ENCODE peak calls at places on chromosomes 2 and 18, in four cellular contexts. One of them, this sample, is unnamed. For H3K27me3, the result is how much of the 10 kb centered on the place peaks cover.

GRCh38 chr2:69493268-69493667 is 56.0 kb upstream of the NFU1 start:
- DNase-seq in right lobe of liver: no peak
- DNase-seq in Peyer's patch: peak
- DNase-seq in tibial artery: no peak
- DNase-seq in this sample: no peak

GRCh38 chr2:81987370-81987769 is 1682.8 kb upstream of the LRRTM1 start:
- DNase-seq in right lobe of liver: no peak
- DNase-seq in Peyer's patch: no peak
- DNase-seq in tibial artery: no peak
- DNase-seq in this sample: no peak

GRCh38 chr2:176139170-176139611 is 9.7 kb downstream of the HOXD8 start:
- DNase-seq in right lobe of liver: no peak
- DNase-seq in Peyer's patch: peak
- DNase-seq in tibial artery: no peak
- DNase-seq in this sample: peak

GRCh38 chr2:159895258-159896209 is 97.5 kb upstream of the CD302 start:
- DNase-seq in right lobe of liver: no peak
- DNase-seq in Peyer's patch: no peak
- DNase-seq in tibial artery: no peak
- DNase-seq in this sample: no peak

GRCh38 chr2:178397002-178397605 is 53.9 kb downstream of the PRKRA start:
- DNase-seq in right lobe of liver: no peak
- DNase-seq in Peyer's patch: no peak
- DNase-seq in tibial artery: no peak
- DNase-seq in this sample: no peak

GRCh38 chr2:54676656-54677055 is 46.8 kb upstream of the EML6 start:
- DNase-seq in right lobe of liver: no peak
- DNase-seq in Peyer's patch: no peak
- DNase-seq in tibial artery: no peak
- DNase-seq in this sample: no peak

GRCh38 chr18:76553715-76554603 is 58.9 kb upstream of the ZNF516 start:
- DNase-seq in right lobe of liver: no peak
- DNase-seq in Peyer's patch: no peak
- DNase-seq in tibial artery: no peak
- DNase-seq in this sample: no peak

GRCh38 chr18:274313-274712 is 6.5 kb upstream of the THOC1 start:
- DNase-seq in right lobe of liver: no peak
- DNase-seq in Peyer's patch: no peak
- DNase-seq in tibial artery: no peak
- DNase-seq in this sample: no peak

GRCh38 chr2:41922177-41922576 is 125.6 kb upstream of the PKDCC start:
- DNase-seq in right lobe of liver: no peak
- DNase-seq in Peyer's patch: no peak
- DNase-seq in tibial artery: no peak
- DNase-seq in this sample: no peak

GRCh38 chr2:5111581-5111980 is 580.6 kb upstream of the SOX11 start:
- DNase-seq in right lobe of liver: no peak
- DNase-seq in Peyer's patch: no peak
- DNase-seq in tibial artery: no peak
- DNase-seq in this sample: no peak

GRCh38 chr2:858646-859045 is 92.0 kb upstream of the SNTG2 start:
- DNase-seq in right lobe of liver: no peak
- DNase-seq in Peyer's patch: no peak
- DNase-seq in tibial artery: no peak
- DNase-seq in this sample: no peak

GRCh38 chr2:160075171-160075570 is 12.8 kb upstream of the PLA2R1 start:
- DNase-seq in right lobe of liver: no peak
- DNase-seq in Peyer's patch: no peak
- DNase-seq in tibial artery: peak
- DNase-seq in this sample: no peak

GRCh38 chr18:43422483-43422882 is 145.2 kb upstream of the SYT4 start:
- DNase-seq in right lobe of liver: no peak
- DNase-seq in Peyer's patch: no peak
- DNase-seq in tibial artery: no peak
- DNase-seq in this sample: no peak

GRCh38 chr18:31232000-31232399 is 69.3 kb upstream of the DSC1 start:
- DNase-seq in right lobe of liver: no peak
- DNase-seq in Peyer's patch: no peak
- DNase-seq in tibial artery: no peak
- DNase-seq in this sample: no peak

GRCh38 chr2:44560961-44561360 is 199.2 kb downstream of the CAMKMT start:
- DNase-seq in right lobe of liver: no peak
- DNase-seq in Peyer's patch: no peak
- DNase-seq in tibial artery: no peak
- DNase-seq in this sample: no peak

GRCh38 chr2:102057502-102058292 is 65.9 kb downstream of the IL1R2 start:
- DNase-seq in right lobe of liver: peak
- DNase-seq in Peyer's patch: no peak
- DNase-seq in tibial artery: no peak
- DNase-seq in this sample: no peak

GRCh38 chr2:68971591-68972231 is 2.7 kb upstream of the GKN1 start:
- DNase-seq in right lobe of liver: no peak
- DNase-seq in Peyer's patch: no peak
- DNase-seq in tibial artery: no peak
- DNase-seq in this sample: no peak

GRCh38 chr2:167980436-167980835 is 267.0 kb downstream of the STK39 start:
- DNase-seq in right lobe of liver: no peak
- DNase-seq in Peyer's patch: no peak
- DNase-seq in tibial artery: no peak
- DNase-seq in this sample: no peak

GRCh38 chr2:11712866-11713265 is 33.6 kb upstream of the LPIN1 start:
- DNase-seq in right lobe of liver: no peak
- DNase-seq in Peyer's patch: no peak
- DNase-seq in tibial artery: no peak
- DNase-seq in this sample: no peak

GRCh38 chr2:46336560-46336959 is 39.4 kb downstream of the EPAS1 start:
- DNase-seq in right lobe of liver: no peak
- DNase-seq in Peyer's patch: no peak
- DNase-seq in tibial artery: no peak
- DNase-seq in this sample: no peak

GRCh38 chr18:79943608-79944125 is 7.8 kb downstream of the SLC66A2 start:
- DNase-seq in right lobe of liver: no peak
- DNase-seq in Peyer's patch: peak
- DNase-seq in tibial artery: no peak
- DNase-seq in this sample: peak

GRCh38 chr2:133774675-133775005 is 206.4 kb upstream of the NCKAP5 start:
- DNase-seq in right lobe of liver: no peak
- DNase-seq in Peyer's patch: no peak
- DNase-seq in tibial artery: peak
- DNase-seq in this sample: no peak

GRCh38 chr2:190342601-190343000 is 788 bp upstream of the INPP1 start:
- DNase-seq in right lobe of liver: no peak
- DNase-seq in Peyer's patch: no peak
- DNase-seq in tibial artery: no peak
- DNase-seq in this sample: no peak

DNA sequence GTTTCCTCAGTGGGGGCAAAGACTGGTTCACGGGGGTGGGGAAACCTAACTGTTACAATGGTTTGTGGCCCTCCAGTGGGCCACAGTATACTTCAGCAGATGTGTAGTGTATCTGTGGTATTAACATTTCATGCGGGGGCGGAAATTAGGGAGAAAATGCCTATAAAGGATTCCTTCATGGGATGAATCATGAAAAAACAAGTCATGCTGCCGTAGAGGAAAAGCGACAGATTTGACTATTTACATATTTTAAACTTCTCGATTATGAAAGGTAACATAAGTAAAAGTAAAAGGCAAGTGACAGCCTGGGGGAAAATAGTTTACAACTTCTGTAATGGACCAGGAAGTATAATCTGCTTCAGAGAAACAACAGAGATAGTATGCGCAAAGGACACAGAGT is 41.0 kb downstream of the MRPS9 start:
- DNase-seq in right lobe of liver: no peak
- DNase-seq in Peyer's patch: no peak
- DNase-seq in tibial artery: no peak
- DNase-seq in this sample: no peak
- H3K27ac ChIP-seq in right lobe of liver: no peak
- H3K27ac ChIP-seq in Peyer's patch: no peak
- H3K27ac ChIP-seq in tibial artery: no peak
- H3K27ac ChIP-seq in this sample: no peak

GRCh38 chr2:47344890-47345583 is 57.9 kb upstream of the MSH2 start:
- DNase-seq in right lobe of liver: peak
- DNase-seq in Peyer's patch: peak
- DNase-seq in tibial artery: peak
- DNase-seq in this sample: peak

GRCh38 chr2:47345584-47345913 is 57.4 kb upstream of the MSH2 start:
- DNase-seq in right lobe of liver: no peak
- DNase-seq in Peyer's patch: no peak
- DNase-seq in tibial artery: no peak
- DNase-seq in this sample: no peak

GRCh38 chr2:47346669-47347068 is 56.3 kb upstream of the MSH2 start:
- DNase-seq in right lobe of liver: no peak
- DNase-seq in Peyer's patch: no peak
- DNase-seq in tibial artery: no peak
- DNase-seq in this sample: no peak

DNA sequence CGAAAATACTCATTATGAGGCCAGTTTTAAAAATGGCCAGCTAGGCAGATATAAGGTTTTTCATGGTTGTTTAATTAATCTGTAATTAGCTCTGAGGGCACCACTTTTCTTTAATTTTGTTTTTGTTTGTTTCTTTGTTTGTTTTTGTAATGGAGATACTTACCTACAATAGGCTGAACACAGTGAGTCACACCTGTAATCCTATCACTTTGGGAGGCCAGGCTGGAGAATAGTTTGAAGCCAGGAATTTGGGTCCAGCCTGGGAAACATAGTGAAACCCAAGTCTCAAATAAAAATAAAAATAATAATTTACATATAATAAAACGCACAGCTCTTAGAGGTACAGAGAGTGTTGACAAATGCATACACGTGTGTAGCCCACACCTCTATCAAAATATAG is 56.8 kb upstream of the MSH2 start:
- DNase-seq in right lobe of liver: no peak
- DNase-seq in Peyer's patch: no peak
- DNase-seq in tibial artery: no peak
- DNase-seq in this sample: no peak
- H3K4me3 ChIP-seq in right lobe of liver: no peak
- H3K4me3 ChIP-seq in Peyer's patch: no peak
- H3K4me3 ChIP-seq in tibial artery: no peak
- H3K4me3 ChIP-seq in this sample: no peak

GRCh38 chr2:219332542-219332941 is at the start of gene RESP18:
- DNase-seq in right lobe of liver: no peak
- DNase-seq in Peyer's patch: no peak
- DNase-seq in tibial artery: no peak
- DNase-seq in this sample: no peak
- H3K27me3 ChIP-seq in right lobe of liver: under half
- H3K27me3 ChIP-seq in Peyer's patch: under half
- H3K27me3 ChIP-seq in tibial artery: half or more
- H3K27me3 ChIP-seq in this sample: half or more

GRCh38 chr18:13220326-13220991 is 1.9 kb downstream of the LDLRAD4 start:
- DNase-seq in right lobe of liver: no peak
- DNase-seq in Peyer's patch: peak
- DNase-seq in tibial artery: peak
- DNase-seq in this sample: no peak

GRCh38 chr18:13219576-13219975 is 1.0 kb downstream of the LDLRAD4 start:
- DNase-seq in right lobe of liver: no peak
- DNase-seq in Peyer's patch: no peak
- DNase-seq in tibial artery: no peak
- DNase-seq in this sample: no peak

GRCh38 chr18:13217971-13218375 is 587 bp upstream of the LDLRAD4 start:
- DNase-seq in right lobe of liver: peak
- DNase-seq in Peyer's patch: peak
- DNase-seq in tibial artery: peak
- DNase-seq in this sample: no peak

GRCh38 chr18:13218376-13219011 is at the start of gene LDLRAD4:
- DNase-seq in right lobe of liver: peak
- DNase-seq in Peyer's patch: peak
- DNase-seq in tibial artery: peak
- DNase-seq in this sample: no peak

DNA sequence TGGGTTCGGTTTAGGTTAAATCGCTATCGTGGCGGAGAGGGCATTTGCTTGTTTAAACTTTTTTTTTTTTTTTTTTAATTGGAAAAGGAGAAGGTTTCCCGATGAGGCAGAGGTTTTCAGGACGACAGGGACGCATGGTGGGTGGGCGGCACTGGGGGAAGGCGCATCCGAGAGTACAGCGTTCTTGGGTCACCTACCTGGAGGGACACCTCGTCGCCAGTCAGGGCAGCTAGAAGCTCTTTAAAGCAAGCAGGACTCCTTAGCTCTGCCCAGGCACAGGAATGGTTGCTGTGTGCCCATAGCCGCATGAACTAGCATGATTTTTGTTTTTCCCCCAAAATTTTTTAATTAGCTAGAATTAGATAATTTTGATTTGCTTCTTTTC is 444 bp downstream of the LDLRAD4 start:
- DNase-seq in right lobe of liver: no peak
- DNase-seq in Peyer's patch: no peak
- DNase-seq in tibial artery: no peak
- DNase-seq in this sample: no peak
- H3K27ac ChIP-seq in right lobe of liver: peak
- H3K27ac ChIP-seq in Peyer's patch: peak
- H3K27ac ChIP-seq in tibial artery: peak
- H3K27ac ChIP-seq in this sample: peak

DNA sequence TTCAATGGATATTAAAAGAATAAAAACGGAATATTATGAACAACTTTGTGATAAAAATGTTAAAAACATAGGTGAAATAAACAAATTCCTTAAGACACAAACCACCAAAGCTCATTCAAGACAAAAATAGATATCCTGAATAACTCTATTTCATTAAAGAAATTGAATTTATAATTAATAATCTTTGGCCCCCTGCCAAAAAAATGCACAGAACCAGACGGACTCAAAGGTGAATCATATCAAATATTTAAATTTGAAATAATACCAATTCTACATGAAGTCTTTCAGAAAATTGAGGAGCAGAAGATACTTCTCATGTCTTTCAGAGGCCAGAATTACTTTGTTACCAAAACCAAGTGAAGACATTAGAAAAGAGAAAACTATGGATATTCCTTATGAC is 128.3 kb upstream of the KLHL29 start:
- DNase-seq in right lobe of liver: no peak
- DNase-seq in Peyer's patch: no peak
- DNase-seq in tibial artery: no peak
- DNase-seq in this sample: no peak
- H3K4me3 ChIP-seq in right lobe of liver: no peak
- H3K4me3 ChIP-seq in Peyer's patch: no peak
- H3K4me3 ChIP-seq in tibial artery: no peak
- H3K4me3 ChIP-seq in this sample: no peak